ENCODE peak calls at places on chromosomes 7 and 10, in seven cellular contexts. I, Z, U, E, T, L and W are unnamed samples. For H3K27me3, the result is how much of the 10 kb centered on the place peaks cover.

GRCh38 chr7:137772748-137773147 is 74.0 kb downstream of the DGKI start:
- DNase-seq in I (no peak), Z (no peak), U (no peak), E (no peak), T (no peak), L (peak), W (peak)

GRCh38 chr10:48491422-48492139 is 113.3 kb downstream of the ARHGAP22 start:
- DNase-seq in I (no peak), Z (no peak), U (no peak), E (peak), T (no peak), L (no peak), W (no peak)

GRCh38 chr7:90824386-90825307 is 228.5 kb downstream of the CDK14 start:
- DNase-seq in I (no peak), Z (no peak), U (no peak), E (no peak), T (no peak), L (peak), W (no peak)

GRCh38 chr7:54940748-54941147 is 78.1 kb upstream of the EGFR start:
- DNase-seq in I (no peak), Z (no peak), U (no peak), E (no peak), T (no peak), L (no peak), W (no peak)

GRCh38 chr10:100194711-100195110 is 8.9 kb upstream of the ERLIN1 start:
- DNase-seq in I (no peak), Z (no peak), U (no peak), E (no peak), T (no peak), L (no peak), W (no peak)

GRCh38 chr10:86402283-86402931 is 35.8 kb upstream of the GRID1 start:
- DNase-seq in I (no peak), Z (no peak), U (peak), E (no peak), T (no peak), L (no peak), W (no peak)

GRCh38 chr7:7688310-7688709 is 30.1 kb downstream of the RPA3 start:
- DNase-seq in I (no peak), Z (no peak), U (no peak), E (no peak), T (no peak), L (no peak), W (no peak)

GRCh38 chr7:157630301-157630853 is 293.6 kb downstream of the DNAJB6 start:
- DNase-seq in I (no peak), Z (no peak), U (no peak), E (peak), T (no peak), L (no peak), W (no peak)

GRCh38 chr7:65235586-65235985 is 138.1 kb upstream of the ZNF92 start:
- DNase-seq in I (no peak), Z (no peak), U (no peak), E (no peak), T (no peak), L (no peak), W (no peak)

GRCh38 chr7:726084-726853 is at the start of gene DNAAF5:
- DNase-seq in I (peak), Z (peak), U (peak), E (peak), T (peak), L (peak), W (peak)

GRCh38 chr7:11394438-11394837 is 420.8 kb downstream of the PHF14 start:
- DNase-seq in I (no peak), Z (no peak), U (no peak), E (no peak), T (no peak), L (no peak), W (no peak)

GRCh38 chr10:126712681-126713080 is 42.2 kb upstream of the C10orf90 start:
- DNase-seq in I (no peak), Z (no peak), U (no peak), E (no peak), T (no peak), L (no peak), W (no peak)

GRCh38 chr7:151437163-151437553 is 2.8 kb downstream of the CRYGN start:
- DNase-seq in I (no peak), Z (no peak), U (no peak), E (peak), T (no peak), L (no peak), W (no peak)

GRCh38 chr7:102912742-102913141 is at the start of gene LRRC17:
- DNase-seq in I (no peak), Z (no peak), U (peak), E (no peak), T (no peak), L (peak), W (peak)

GRCh38 chr10:103042908-103043307 is 124.8 kb downstream of the CNNM2 start:
- DNase-seq in I (no peak), Z (no peak), U (no peak), E (no peak), T (no peak), L (no peak), W (no peak)
- TF ChIP-seq CTCF in I (no peak), Z (no peak), U (no peak), E (no peak), T (no peak), L (no peak), W (no peak)

GRCh38 chr7:44278451-44279161 is 46.8 kb downstream of the CAMK2B start:
- DNase-seq in I (no peak), Z (no peak), U (no peak), E (peak), T (peak), L (peak), W (no peak)
- H3K27me3 ChIP-seq in I (under half), Z (under half), U (under half), E (under half), T (under half), L (under half), W (under half)

GRCh38 chr7:69832356-69832755 is 234.1 kb downstream of the AUTS2 start:
- DNase-seq in I (no peak), Z (no peak), U (no peak), E (no peak), T (no peak), L (no peak), W (no peak)

GRCh38 chr7:69825031-69825681 is 226.9 kb downstream of the AUTS2 start:
- DNase-seq in I (no peak), Z (no peak), U (no peak), E (no peak), T (no peak), L (no peak), W (no peak)

GRCh38 chr7:69826283-69826682 is 228.0 kb downstream of the AUTS2 start:
- DNase-seq in I (no peak), Z (no peak), U (no peak), E (no peak), T (no peak), L (no peak), W (no peak)

GRCh38 chr7:69823151-69823744 is 225.0 kb downstream of the AUTS2 start:
- DNase-seq in I (no peak), Z (no peak), U (no peak), E (no peak), T (no peak), L (no peak), W (no peak)

GRCh38 chr7:69827140-69827919 is 229.1 kb downstream of the AUTS2 start:
- DNase-seq in I (no peak), Z (no peak), U (no peak), E (no peak), T (no peak), L (no peak), W (no peak)
- TF ChIP-seq CTCF in I (no peak), Z (no peak), U (no peak), E (no peak), T (no peak), L (no peak), W (no peak)

GRCh38 chr7:25857376-25858067 is 294.5 kb upstream of the NFE2L3 start:
- DNase-seq in I (no peak), Z (no peak), U (peak), E (no peak), T (no peak), L (peak), W (no peak)

GRCh38 chr7:25859732-25860131 is 292.3 kb upstream of the NFE2L3 start:
- DNase-seq in I (no peak), Z (no peak), U (no peak), E (no peak), T (no peak), L (no peak), W (no peak)

GRCh38 chr7:25858562-25859411 is 293.2 kb upstream of the NFE2L3 start:
- DNase-seq in I (no peak), Z (no peak), U (no peak), E (no peak), T (no peak), L (no peak), W (no peak)

GRCh38 chr7:25859412-25859704 is 292.6 kb upstream of the NFE2L3 start:
- DNase-seq in I (no peak), Z (no peak), U (no peak), E (no peak), T (no peak), L (no peak), W (no peak)

GRCh38 chr7:25858200-25858561 is 293.8 kb upstream of the NFE2L3 start:
- DNase-seq in I (no peak), Z (no peak), U (no peak), E (no peak), T (no peak), L (no peak), W (no peak)
- H3K27me3 ChIP-seq in I (under half), Z (under half), U (under half), E (half or more), T (under half), L (under half), W (under half)

GRCh38 chr7:31126976-31127375 is 74.9 kb downstream of the ADCYAP1R1 start:
- DNase-seq in I (no peak), Z (no peak), U (no peak), E (no peak), T (no peak), L (peak), W (no peak)
- TF ChIP-seq CTCF in I (no peak), Z (no peak), U (peak), E (no peak), T (no peak), L (peak), W (peak)

GRCh38 chr7:159227433-159227832 is 82.8 kb upstream of the VIPR2 start:
- DNase-seq in I (no peak), Z (no peak), U (no peak), E (no peak), T (no peak), L (no peak), W (no peak)
- H3K27me3 ChIP-seq in I (under half), Z (under half), U (under half), E (under half), T (under half), L (under half), W (under half)

GRCh38 chr7:38890597-38890996 is 18.4 kb downstream of the VPS41 start:
- DNase-seq in I (no peak), Z (no peak), U (no peak), E (no peak), T (no peak), L (no peak), W (no peak)

GRCh38 chr7:38886265-38886664 is 22.7 kb downstream of the VPS41 start:
- DNase-seq in I (no peak), Z (no peak), U (no peak), E (no peak), T (no peak), L (no peak), W (no peak)

GRCh38 chr7:38893061-38893460 is 15.9 kb downstream of the VPS41 start:
- DNase-seq in I (no peak), Z (no peak), U (no peak), E (no peak), T (no peak), L (peak), W (no peak)

GRCh38 chr7:38889079-38889478 is 19.9 kb downstream of the VPS41 start:
- DNase-seq in I (no peak), Z (no peak), U (no peak), E (no peak), T (no peak), L (no peak), W (no peak)

GRCh38 chr7:38889872-38890432 is 19.0 kb downstream of the VPS41 start:
- DNase-seq in I (no peak), Z (no peak), U (no peak), E (no peak), T (no peak), L (no peak), W (no peak)
- TF ChIP-seq CTCF in I (no peak), Z (no peak), U (no peak), E (no peak), T (peak), L (no peak), W (no peak)

GRCh38 chr10:79884006-79884405 is 57.5 kb downstream of the NUTM2E start:
- DNase-seq in I (no peak), Z (no peak), U (no peak), E (no peak), T (no peak), L (peak), W (no peak)
- H3K27me3 ChIP-seq in I (under half), Z (under half), U (under half), E (under half), T (under half), L (under half), W (under half)